ENCODE peak calls at places on chromosomes 2 and 18, in seven cellular contexts. J, V, B, D, X, Z and U are unnamed samples.

GRCh38 chr18:36814994-36815393 is 13.8 kb downstream of the TPGS2 start:
- DNase-seq in J (no peak), V (no peak), B (peak), D (no peak), X (no peak), Z (peak), U (no peak)

GRCh38 chr2:12057436-12058166 is 311.2 kb downstream of the LPIN1 start:
- DNase-seq in J (peak), V (peak), B (no peak), D (no peak), X (no peak), Z (no peak), U (no peak)

GRCh38 chr2:240412975-240413812 is 22.3 kb upstream of the GPC1 start:
- DNase-seq in J (no peak), V (no peak), B (peak), D (no peak), X (no peak), Z (no peak), U (no peak)

GRCh38 chr2:98822301-98823164 is 91.6 kb upstream of the MGAT4A start:
- DNase-seq in J (no peak), V (peak), B (no peak), D (peak), X (peak), Z (no peak), U (peak)

GRCh38 chr18:26342646-26343045 is 116.4 kb downstream of the TAF4B start:
- DNase-seq in J (no peak), V (no peak), B (no peak), D (no peak), X (no peak), Z (no peak), U (no peak)

GRCh38 chr18:30908381-30908780 is 134.2 kb downstream of the DSC3 start:
- DNase-seq in J (no peak), V (no peak), B (no peak), D (no peak), X (no peak), Z (no peak), U (no peak)

GRCh38 chr18:22238036-22238435 is 68.6 kb downstream of the GATA6 start:
- DNase-seq in J (no peak), V (no peak), B (no peak), D (no peak), X (no peak), Z (no peak), U (no peak)

GRCh38 chr2:227602358-227602757 is 3.7 kb downstream of the SCYGR2 start:
- DNase-seq in J (no peak), V (no peak), B (no peak), D (no peak), X (no peak), Z (no peak), U (no peak)

GRCh38 chr18:58535340-58536186 is 93.3 kb downstream of the ALPK2 start:
- DNase-seq in J (no peak), V (no peak), B (no peak), D (peak), X (peak), Z (no peak), U (no peak)

GRCh38 chr2:145538661-145539319 is 1018.9 kb upstream of the ZEB2 start:
- DNase-seq in J (no peak), V (no peak), B (no peak), D (no peak), X (no peak), Z (no peak), U (no peak)

GRCh38 chr2:56132138-56132537 is 51.7 kb upstream of the CCDC85A start:
- DNase-seq in J (peak), V (no peak), B (no peak), D (no peak), X (peak), Z (peak), U (no peak)

GRCh38 chr2:109437325-109438090 is 176.3 kb downstream of the SEPTIN10 start:
- DNase-seq in J (no peak), V (no peak), B (peak), D (no peak), X (no peak), Z (no peak), U (no peak)

GRCh38 chr2:197950754-197951153 is 146.4 kb downstream of the PLCL1 start:
- DNase-seq in J (no peak), V (no peak), B (no peak), D (no peak), X (no peak), Z (no peak), U (no peak)

GRCh38 chr18:12686100-12686499 is 16.4 kb downstream of the CEP76 start:
- DNase-seq in J (peak), V (no peak), B (peak), D (no peak), X (no peak), Z (peak), U (no peak)

GRCh38 chr2:210188755-210189154 is 17.5 kb upstream of the KANSL1L start:
- DNase-seq in J (no peak), V (no peak), B (no peak), D (no peak), X (no peak), Z (no peak), U (no peak)

GRCh38 chr18:55265916-55266488 is 306.7 kb upstream of the CCDC68 start:
- DNase-seq in J (peak), V (no peak), B (no peak), D (no peak), X (no peak), Z (no peak), U (no peak)

GRCh38 chr18:70683263-70683662 is 394.4 kb downstream of the SOCS6 start:
- DNase-seq in J (no peak), V (no peak), B (no peak), D (no peak), X (no peak), Z (no peak), U (no peak)

GRCh38 chr2:44801289-44801675 is 140.2 kb upstream of the SIX3 start:
- DNase-seq in J (no peak), V (no peak), B (no peak), D (no peak), X (no peak), Z (no peak), U (no peak)

GRCh38 chr18:79707671-79708070 is 28.1 kb downstream of the CTDP1 start:
- DNase-seq in J (no peak), V (no peak), B (no peak), D (no peak), X (no peak), Z (no peak), U (no peak)

GRCh38 chr2:217851191-217852020 is 151.4 kb downstream of the TNS1 start:
- DNase-seq in J (peak), V (no peak), B (no peak), D (no peak), X (peak), Z (no peak), U (no peak)

GRCh38 chr2:132521321-132521720 is 104.7 kb downstream of the GPR39 start:
- DNase-seq in J (peak), V (no peak), B (no peak), D (no peak), X (no peak), Z (no peak), U (no peak)

GRCh38 chr2:232653441-232653840 is 20.0 kb downstream of the EFHD1 start:
- DNase-seq in J (no peak), V (no peak), B (no peak), D (no peak), X (peak), Z (no peak), U (no peak)

GRCh38 chr18:53795610-53796009 is 428.9 kb downstream of the MBD2 start:
- DNase-seq in J (no peak), V (no peak), B (no peak), D (no peak), X (no peak), Z (no peak), U (no peak)